ENCODE peak calls at places on chromosomes 7 and 10, in six cellular contexts. Z, H, K, U, L and I are unnamed samples.

GRCh38 chr10:117536359-117536861 is 6.1 kb upstream of the EMX2 start:
- DNase-seq in K (no peak), U (no peak), L (no peak), Z (no peak), H (no peak), I (no peak)

GRCh38 chr10:3239066-3239919 is 66.7 kb upstream of the PITRM1 start:
- DNase-seq in H (no peak), L (peak), U (peak), Z (peak), K (peak), I (peak)

GRCh38 chr10:69451209-69451783 is at the start of gene TSPAN15:
- DNase-seq in Z (peak), L (peak), K (peak), H (no peak), U (peak), I (peak)

GRCh38 chr10:68111580-68111979 is 2.3 kb downstream of the MYPN start:
- DNase-seq in U (no peak), Z (no peak), H (no peak), L (no peak), K (no peak), I (no peak)

GRCh38 chr7:28931565-28931964 is 26.6 kb downstream of the TRIL start:
- DNase-seq in L (no peak), K (no peak), U (no peak), Z (no peak), H (no peak), I (no peak)

GRCh38 chr7:131859162-131859821 is 302.9 kb upstream of the PODXL start:
- DNase-seq in H (no peak), K (peak), Z (peak), U (peak), L (peak), I (peak)

GRCh38 chr7:30789334-30789711 is 18.1 kb downstream of the MINDY4 start:
- DNase-seq in K (no peak), H (no peak), U (no peak), Z (peak), L (no peak), I (no peak)

GRCh38 chr10:15442056-15442455 is 71.0 kb upstream of the FAM171A1 start:
- DNase-seq in H (no peak), L (no peak), K (no peak), Z (no peak), U (no peak), I (no peak)

GRCh38 chr10:11010582-11010981 is 7.1 kb upstream of the CELF2 start:
- DNase-seq in H (peak), L (no peak), U (no peak), K (no peak), Z (no peak), I (no peak)

GRCh38 chr10:129727071-129727470 is 237.0 kb downstream of the EBF3 start:
- DNase-seq in Z (no peak), K (no peak), U (no peak), H (peak), L (no peak), I (no peak)

GRCh38 chr7:34128762-34129161 is 223.4 kb downstream of the BMPER start:
- DNase-seq in K (no peak), H (no peak), L (no peak), U (no peak), Z (no peak), I (no peak)

GRCh38 chr7:40572810-40573470 is 438.1 kb downstream of the SUGCT start:
- DNase-seq in K (no peak), U (no peak), Z (no peak), H (no peak), L (no peak), I (no peak)

GRCh38 chr10:35910234-35910633 is 268.1 kb upstream of the FZD8 start:
- DNase-seq in H (no peak), K (no peak), Z (peak), U (no peak), L (no peak), I (no peak)

GRCh38 chr7:151035024-151035717 is 6.9 kb downstream of the ABCB8 start:
- DNase-seq in U (no peak), L (no peak), Z (no peak), K (no peak), H (no peak), I (no peak)

GRCh38 chr7:130957140-130957513 is 223.1 kb upstream of the KLF14 start:
- DNase-seq in K (no peak), H (no peak), U (no peak), L (no peak), Z (no peak), I (no peak)

GRCh38 chr7:29882481-29882880 is 76.2 kb downstream of the WIPF3 start:
- DNase-seq in K (no peak), L (no peak), H (no peak), U (no peak), Z (no peak), I (no peak)

GRCh38 chr7:12458520-12459131 is 55.0 kb upstream of the VWDE start:
- DNase-seq in K (no peak), L (no peak), U (no peak), Z (peak), H (no peak), I (no peak)

GRCh38 chr7:5678295-5679046 is 103.0 kb downstream of the RNF216 start:
- DNase-seq in U (no peak), K (no peak), Z (no peak), H (no peak), L (no peak), I (no peak)

GRCh38 chr7:136045992-136046391 is 68.8 kb upstream of the MTPN start:
- DNase-seq in Z (no peak), K (peak), H (no peak), L (no peak), U (no peak), I (no peak)

GRCh38 chr7:70353310-70353947 is 755.2 kb downstream of the AUTS2 start:
- DNase-seq in Z (no peak), K (no peak), U (no peak), H (no peak), L (no peak), I (no peak)

GRCh38 chr7:131890191-131890590 is 333.8 kb upstream of the PODXL start:
- DNase-seq in U (no peak), Z (no peak), K (no peak), L (no peak), H (no peak), I (no peak)

GRCh38 chr7:80807166-80807900 is 111.5 kb downstream of the SEMA3C start:
- DNase-seq in L (no peak), U (no peak), K (no peak), H (no peak), Z (no peak), I (no peak)

GRCh38 chr10:105185101-105185500 is 544.0 kb downstream of the SORCS3 start:
- DNase-seq in U (no peak), K (no peak), H (no peak), L (no peak), Z (no peak), I (no peak)

GRCh38 chr10:23917251-23917908 is 291.6 kb upstream of the KIAA1217 start:
- DNase-seq in U (no peak), L (peak), H (peak), K (no peak), Z (no peak), I (no peak)

GRCh38 chr10:96626795-96627194 is 40.0 kb upstream of the TM9SF3 start:
- DNase-seq in H (no peak), U (no peak), K (no peak), L (no peak), Z (no peak), I (no peak)

GRCh38 chr7:4667776-4668509 is 14.2 kb upstream of the FOXK1 start:
- DNase-seq in Z (no peak), K (no peak), U (no peak), L (no peak), H (no peak), I (no peak)

GRCh38 chr7:26183545-26184282 is 16.8 kb downstream of the HNRNPA2B1 start:
- DNase-seq in H (no peak), K (no peak), U (no peak), Z (no peak), L (no peak), I (no peak)

GRCh38 chr7:81990395-81990794 is 220.5 kb upstream of the HGF start:
- DNase-seq in L (no peak), K (no peak), U (no peak), H (no peak), Z (peak), I (no peak)

GRCh38 chr7:4837041-4837813 is 24.6 kb downstream of the PAPOLB start:
- DNase-seq in Z (no peak), L (no peak), U (no peak), K (no peak), H (no peak), I (no peak)

GRCh38 chr10:43401627-43402026 is 7.4 kb downstream of the HNRNPF start:
- DNase-seq in Z (peak), L (no peak), U (no peak), H (no peak), K (no peak), I (no peak)

GRCh38 chr10:28444031-28444430 is 88.9 kb upstream of the WAC start:
- DNase-seq in H (no peak), L (no peak), K (no peak), Z (no peak), U (no peak), I (no peak)

GRCh38 chr10:42962120-42962901 is 114.6 kb upstream of the RET start:
- DNase-seq in H (peak), K (no peak), U (no peak), L (no peak), Z (no peak), I (peak)

GRCh38 chr7:47582748-47583740 is 1.1 kb upstream of the TNS3 start:
- DNase-seq in K (no peak), H (no peak), U (no peak), Z (no peak), L (no peak), I (no peak)

GRCh38 chr7:125480762-125481161 is 551.1 kb upstream of the POT1 start:
- DNase-seq in H (no peak), Z (no peak), K (no peak), L (no peak), U (no peak), I (no peak)

GRCh38 chr10:103444478-103444877 is 7.7 kb downstream of the CALHM2 start:
- DNase-seq in Z (no peak), L (no peak), K (no peak), H (no peak), U (no peak), I (no peak)

GRCh38 chr10:103445366-103445765 is 6.8 kb downstream of the CALHM2 start:
- DNase-seq in Z (no peak), L (no peak), U (no peak), K (no peak), H (no peak), I (no peak)

GRCh38 chr10:103442031-103442461 is 10.1 kb downstream of the CALHM2 start:
- DNase-seq in U (no peak), L (no peak), H (no peak), K (no peak), Z (no peak), I (no peak)

GRCh38 chr10:103441611-103442010 is 10.6 kb downstream of the CALHM2 start:
- DNase-seq in L (no peak), U (no peak), H (no peak), K (no peak), Z (no peak), I (no peak)

DNA sequence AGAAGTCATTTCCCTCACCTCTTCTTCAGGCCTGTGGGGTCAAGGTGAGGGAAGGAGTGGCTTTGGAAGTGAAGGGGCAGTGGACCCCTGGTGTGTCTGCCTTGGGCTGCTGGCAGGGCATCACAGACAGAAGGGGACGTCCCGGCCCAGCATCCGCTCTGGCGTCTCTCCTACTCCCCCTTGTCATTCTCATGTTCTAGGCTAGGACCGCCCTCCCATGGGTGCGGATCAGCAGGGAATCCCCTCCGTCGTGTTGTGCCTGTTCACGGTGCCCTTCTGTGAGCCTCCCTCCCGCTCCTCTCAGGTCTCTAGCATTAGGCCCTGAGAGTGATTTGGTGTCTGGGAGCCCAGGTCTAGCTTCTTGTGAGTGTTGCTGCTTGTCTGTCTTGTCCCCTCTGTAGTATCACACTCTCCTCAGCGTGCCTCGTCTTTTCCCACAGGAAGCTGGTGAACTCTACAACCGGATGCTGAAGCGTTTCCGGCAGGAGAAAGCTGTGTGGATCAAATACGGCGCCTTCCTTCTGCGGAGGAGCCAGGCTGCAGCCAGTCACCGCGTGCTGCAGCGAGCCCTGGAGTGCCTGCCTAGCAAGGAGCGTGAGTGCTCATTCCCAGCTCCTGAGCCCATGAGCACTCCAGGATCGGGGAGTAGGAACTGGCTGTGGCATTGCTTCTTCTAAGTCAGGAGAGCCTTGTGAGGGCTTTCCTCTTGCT is 8.5 kb downstream of the CALHM2 start:
- DNase-seq in H (no peak), K (no peak), L (no peak), U (no peak), Z (no peak), I (no peak)
- TF ChIP-seq POLR2A in H (no peak), K (no peak), L (no peak), U (no peak), Z (no peak), I (no peak)

GRCh38 chr7:1426474-1426873 is 32.8 kb downstream of the MICALL2 start:
- DNase-seq in H (no peak), U (no peak), K (no peak), Z (no peak), L (no peak), I (no peak)
- TF ChIP-seq POLR2AphosphoS5 in H (no peak), U (no peak), K (no peak), Z (no peak), L (no peak), I (no peak)

DNA sequence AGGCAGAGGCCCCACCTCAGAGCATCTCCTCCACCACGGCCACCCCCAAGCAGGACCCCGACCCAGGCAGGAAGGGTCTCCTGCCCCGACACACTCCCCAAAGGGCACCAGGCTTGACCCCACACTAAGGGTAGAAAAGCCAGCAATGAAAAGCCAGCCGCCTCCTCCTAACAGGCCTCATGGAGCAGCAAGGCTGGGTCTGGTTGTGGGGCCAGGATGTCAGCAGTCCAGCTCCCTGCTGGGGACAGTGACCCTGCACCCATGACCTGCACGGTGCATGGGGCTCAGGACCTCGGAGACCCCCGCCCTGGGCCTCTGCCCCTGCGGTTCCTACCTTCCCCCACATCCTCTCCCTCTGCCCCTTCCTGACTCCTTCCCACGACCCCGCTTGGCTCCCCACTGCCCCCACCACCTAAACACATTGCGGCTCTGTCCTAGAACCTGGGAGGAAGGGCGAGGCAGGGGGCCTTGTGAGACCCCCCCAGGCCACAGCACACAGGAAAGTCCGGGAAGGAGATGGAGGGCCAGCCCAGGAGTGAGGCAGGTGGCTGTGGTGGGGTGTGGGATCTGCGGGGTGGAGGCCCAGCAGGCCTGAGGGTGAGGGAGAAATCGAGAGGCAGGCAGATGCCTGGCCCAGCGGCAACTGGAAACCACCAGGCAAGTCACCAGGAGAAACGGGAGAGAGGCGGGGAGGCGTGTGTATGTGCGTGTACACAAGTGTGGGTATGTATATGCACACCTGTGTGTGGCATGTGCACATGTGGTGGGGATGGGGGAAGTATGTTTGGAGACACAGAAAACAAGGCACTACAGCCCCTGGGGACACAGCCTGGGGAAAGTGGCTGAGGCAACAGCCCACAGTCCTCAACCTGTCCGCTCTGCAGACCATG is 229.9 kb downstream of the MAD1L1 start:
- DNase-seq in K (no peak), U (no peak), L (peak), Z (no peak), H (no peak), I (no peak)
- H3K27ac ChIP-seq in K (no peak), U (no peak), L (no peak), Z (no peak), H (no peak), I (no peak)

DNA sequence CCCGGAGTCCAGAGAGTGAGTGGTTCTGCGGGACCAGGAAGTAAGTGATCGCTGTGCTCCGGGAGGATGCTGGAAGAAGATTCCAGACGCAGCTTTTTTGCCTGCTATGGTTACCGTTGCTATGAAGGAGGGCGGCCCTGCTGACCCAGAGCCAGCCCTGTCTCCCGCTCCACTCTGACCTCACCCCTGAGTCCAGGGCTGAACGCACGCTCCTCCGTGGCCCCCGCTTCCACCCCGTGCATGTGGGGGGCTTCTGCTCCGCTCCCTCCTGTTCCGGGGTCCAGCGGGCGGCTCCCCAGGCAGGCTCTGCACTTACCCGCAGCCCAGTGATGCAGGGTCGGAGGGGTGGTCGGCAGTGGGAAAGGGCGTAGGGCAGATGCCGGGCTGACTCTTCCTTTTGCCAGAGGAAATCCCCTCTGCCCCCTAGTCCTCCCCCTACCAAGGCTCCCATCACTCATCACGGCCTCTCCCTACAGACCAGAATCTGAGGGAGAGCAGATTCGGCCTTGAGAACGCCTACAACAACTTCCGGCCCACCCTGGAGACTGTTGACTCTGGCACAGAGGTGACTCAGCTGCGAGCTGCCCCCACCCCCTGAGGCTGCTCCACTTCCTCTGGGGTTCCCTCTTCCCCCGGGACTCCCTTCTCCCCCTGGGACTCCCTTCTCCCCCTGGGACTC is 2.6 kb upstream of the MUC17 start:
- DNase-seq in U (no peak), K (peak), H (no peak), L (peak), Z (peak), I (no peak)
- TF ChIP-seq POLR2A in U (no peak), K (no peak), H (no peak), L (no peak), Z (no peak), I (no peak)

GRCh38 chr7:3083350-3083749 is 39.7 kb upstream of the CARD11 start:
- DNase-seq in Z (no peak), L (no peak), K (no peak), U (no peak), H (no peak), I (no peak)

GRCh38 chr7:3091631-3092030 is 48.0 kb upstream of the CARD11 start:
- DNase-seq in Z (no peak), U (no peak), L (no peak), H (no peak), K (no peak), I (no peak)

GRCh38 chr7:3082831-3083230 is 39.2 kb upstream of the CARD11 start:
- DNase-seq in L (no peak), U (no peak), Z (no peak), H (no peak), K (no peak), I (no peak)

GRCh38 chr7:3089493-3089892 is 45.8 kb upstream of the CARD11 start:
- DNase-seq in H (no peak), L (no peak), K (no peak), U (peak), Z (peak), I (no peak)

DNA sequence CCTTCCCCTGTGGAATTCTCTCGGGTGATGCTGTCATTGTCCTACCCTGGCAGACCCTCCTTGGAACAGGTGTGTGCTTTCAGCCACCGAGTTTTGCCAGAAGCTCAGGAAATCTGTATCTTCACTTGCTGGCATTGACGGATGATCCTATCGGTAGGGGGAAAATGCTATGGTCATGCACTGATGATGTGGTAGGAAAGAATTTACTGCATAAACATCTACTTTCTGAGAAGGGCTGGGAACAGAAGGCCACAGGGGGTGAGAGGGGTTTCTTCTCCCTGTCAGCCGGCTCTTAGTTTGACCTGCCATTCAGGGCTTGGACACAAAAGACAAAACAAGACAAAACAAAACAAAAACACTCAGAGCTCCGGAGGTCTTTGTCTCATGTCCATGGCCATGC is 43.6 kb upstream of the CARD11 start:
- DNase-seq in U (no peak), L (no peak), Z (no peak), H (no peak), K (no peak), I (no peak)
- TF ChIP-seq POLR2AphosphoS5 in U (no peak), L (no peak), Z (no peak), H (no peak), K (no peak), I (no peak)

GRCh38 chr10:118626953-118627352 is 31.5 kb upstream of the PRLHR start:
- DNase-seq in H (no peak), Z (no peak), U (no peak), K (no peak), L (no peak), I (no peak)
- H3K27ac ChIP-seq in H (no peak), Z (no peak), U (no peak), K (no peak), L (no peak), I (no peak)

GRCh38 chr10:114278884-114279191 is 39.8 kb downstream of the VWA2 start:
- DNase-seq in Z (no peak), H (no peak), L (no peak), U (no peak), K (no peak), I (no peak)

GRCh38 chr10:114276671-114277070 is 37.6 kb downstream of the VWA2 start:
- DNase-seq in L (no peak), U (no peak), K (no peak), Z (no peak), H (no peak), I (no peak)

GRCh38 chr10:114279886-114280644 is 41.0 kb downstream of the VWA2 start:
- DNase-seq in H (no peak), Z (no peak), K (peak), L (no peak), U (no peak), I (no peak)

GRCh38 chr10:114279289-114279688 is 40.2 kb downstream of the VWA2 start:
- DNase-seq in Z (no peak), U (no peak), H (no peak), K (no peak), L (no peak), I (no peak)

GRCh38 chr10:114278140-114278883 is 39.3 kb downstream of the VWA2 start:
- DNase-seq in Z (no peak), K (no peak), H (no peak), L (no peak), U (no peak), I (peak)
- TF ChIP-seq POLR2A in Z (no peak), K (no peak), H (no peak), L (no peak), U (no peak), I (no peak)